ENCODE peak calls at places on chromosomes 7 and 10, in five cellular contexts. I is HFF-Myc, M is midbrain, G is NCI-H2081, X is Kasumi-1. L is an unnamed sample.

GRCh38 chr7:35483568-35483967 is 211.4 kb downstream of the HERPUD2 start:
- DNase-seq in M (no peak), G (no peak), X (no peak), I (no peak), L (no peak)

GRCh38 chr10:1632596-1632995 is 104.7 kb downstream of the ADARB2 start:
- DNase-seq in G (no peak), I (no peak), X (no peak), M (no peak), L (no peak)

GRCh38 chr10:71079761-71080380 is 132.5 kb upstream of the UNC5B start:
- DNase-seq in M (no peak), G (no peak), I (no peak), X (no peak), L (no peak)

GRCh38 chr10:103193820-103194529 is 903 bp upstream of the NT5C2 start:
- DNase-seq in X (peak; percentile 65), G (no peak), M (no peak), I (no peak), L (peak; percentile 53)

GRCh38 chr10:55283041-55283440 is 482.0 kb upstream of the PCDH15 start:
- DNase-seq in X (no peak), M (no peak), I (no peak), G (no peak), L (no peak)

GRCh38 chr7:23712368-23713284 is 2.6 kb downstream of the STK31 start:
- DNase-seq in G (peak; percentile 70), I (peak; percentile 19), M (peak; percentile 61), X (peak; percentile 83), L (peak; percentile 30)

GRCh38 chr7:137373507-137373906 is 30.0 kb upstream of the PTN start:
- DNase-seq in X (no peak), I (no peak), G (no peak), M (no peak), L (no peak)

GRCh38 chr10:133299738-133300137 is 8.9 kb downstream of the TUBGCP2 start:
- DNase-seq in G (no peak), I (no peak), X (no peak), M (no peak), L (no peak)

GRCh38 chr7:155803418-155804376 is 8.6 kb downstream of the SHH start:
- DNase-seq in M (no peak), X (peak; percentile 62), I (no peak), G (no peak), L (no peak)

GRCh38 chr7:141071260-141071854 is 2.5 kb upstream of the TMEM178B start:
- DNase-seq in M (peak; percentile 86), I (no peak), X (no peak), G (peak; percentile 90), L (no peak)

GRCh38 chr10:46551701-46552525 is 4.5 kb downstream of the GPRIN2 start:
- DNase-seq in G (no peak), X (no peak), I (no peak), M (no peak), L (no peak)

GRCh38 chr10:132856869-132857524 is 71.0 kb upstream of the NKX6-2 start:
- DNase-seq in X (no peak), G (no peak), I (no peak), M (no peak), L (no peak)

GRCh38 chr10:60414877-60415585 is 25.4 kb upstream of the ANK3 start:
- DNase-seq in M (no peak), I (peak; percentile 42), G (no peak), X (no peak), L (peak; percentile 29)

L was measured in AG09319.